ENCODE peak calls at places on chromosomes 13 and 19, in five cellular contexts. B is brain microvascular endothelial cell, U is heart right ventricle, S is endodermal cell, R is esophagus squamous epithelium. J is an unnamed sample.

GRCh38 chr13:75376792-75377402 is 105.1 kb downstream of the TBC1D4 start:
- DNase-seq in B (no peak), U (no peak), S (no peak), R (no peak), J (no peak)

GRCh38 chr13:80084086-80084676 is 256.7 kb downstream of the SPRY2 start:
- DNase-seq in B (peak), U (no peak), S (no peak), R (no peak), J (peak)

GRCh38 chr13:75079226-75079625 is 402.7 kb downstream of the TBC1D4 start:
- DNase-seq in B (peak), U (no peak), S (no peak), R (no peak), J (no peak)

GRCh38 chr19:14425696-14426138 is 6.6 kb upstream of the DDX39A start:
- DNase-seq in B (peak), U (no peak), S (no peak), R (no peak), J (no peak)

GRCh38 chr19:4567584-4568071 is 8.1 kb upstream of the SEMA6B start:
- DNase-seq in B (peak), U (peak), S (peak), R (no peak), J (no peak)

GRCh38 chr19:21611659-21612402 is 106.4 kb downstream of the ZNF429 start:
- DNase-seq in B (no peak), U (no peak), S (no peak), R (no peak), J (no peak)

GRCh38 chr13:50685491-50685890 is 158.0 kb downstream of the DLEU7 start:
- DNase-seq in B (peak), U (peak), S (no peak), R (no peak), J (no peak)

GRCh38 chr13:89066868-89067466 is 1395.8 kb downstream of the SLITRK5 start:
- DNase-seq in B (no peak), U (no peak), S (peak), R (no peak), J (no peak)

GRCh38 chr13:98576215-98576945 is 527 bp downstream of the STK24 start:
- DNase-seq in B (no peak), U (peak), S (peak), R (no peak), J (no peak)

GRCh38 chr19:18790566-18791314 is at the start of gene COMP:
- DNase-seq in B (no peak), U (no peak), S (peak), R (no peak), J (no peak)

GRCh38 chr13:74289861-74290260 is 155.7 kb upstream of the KLF12 start:
- DNase-seq in B (no peak), U (no peak), S (no peak), R (no peak), J (no peak)

GRCh38 chr13:77740931-77741586 is 43.6 kb downstream of the SLAIN1 start:
- DNase-seq in B (no peak), U (no peak), S (no peak), R (no peak), J (no peak)

GRCh38 chr19:2048959-2049740 is 1.9 kb downstream of the MKNK2 start:
- DNase-seq in B (no peak), U (no peak), S (no peak), R (no peak), J (no peak)

GRCh38 chr13:113735194-113735593 is 23.8 kb upstream of the TMEM255B start:
- DNase-seq in B (no peak), U (no peak), S (no peak), R (no peak), J (no peak)

GRCh38 chr13:39037410-39037879 is 444 bp downstream of the PROSER1 start:
- DNase-seq in B (no peak), U (no peak), S (no peak), R (no peak), J (no peak)

GRCh38 chr19:41116261-41116660 is 2.0 kb downstream of the CYP2F1 start:
- DNase-seq in B (no peak), U (no peak), S (no peak), R (no peak), J (no peak)

GRCh38 chr13:40442826-40443225 is 223.6 kb downstream of the FOXO1 start:
- DNase-seq in B (peak), U (no peak), S (no peak), R (no peak), J (no peak)

GRCh38 chr13:30963794-30964193 is 31.3 kb downstream of the TEX26 start:
- DNase-seq in B (peak), U (no peak), S (no peak), R (no peak), J (no peak)

GRCh38 chr13:49373699-49374098 is 70.2 kb downstream of the CAB39L start:
- DNase-seq in B (peak), U (no peak), S (no peak), R (no peak), J (no peak)

GRCh38 chr13:109400625-109401257 is 385.6 kb downstream of the IRS2 start:
- DNase-seq in B (no peak), U (no peak), S (no peak), R (no peak), J (no peak)

GRCh38 chr13:107743983-107744382 is 471.4 kb downstream of the LIG4 start:
- DNase-seq in B (no peak), U (no peak), S (no peak), R (no peak), J (peak)

GRCh38 chr13:99083976-99084375 is 106.1 kb upstream of the DOCK9 start:
- DNase-seq in B (no peak), U (no peak), S (no peak), R (no peak), J (no peak)

GRCh38 chr13:110024646-110024980 is 238.2 kb upstream of the IRS2 start:
- DNase-seq in B (no peak), U (no peak), S (no peak), R (no peak), J (no peak)

GRCh38 chr19:18639706-18640105 is 2.9 kb downstream of the KLHL26 start:
- DNase-seq in B (no peak), U (no peak), S (no peak), R (no peak), J (no peak)

DNA sequence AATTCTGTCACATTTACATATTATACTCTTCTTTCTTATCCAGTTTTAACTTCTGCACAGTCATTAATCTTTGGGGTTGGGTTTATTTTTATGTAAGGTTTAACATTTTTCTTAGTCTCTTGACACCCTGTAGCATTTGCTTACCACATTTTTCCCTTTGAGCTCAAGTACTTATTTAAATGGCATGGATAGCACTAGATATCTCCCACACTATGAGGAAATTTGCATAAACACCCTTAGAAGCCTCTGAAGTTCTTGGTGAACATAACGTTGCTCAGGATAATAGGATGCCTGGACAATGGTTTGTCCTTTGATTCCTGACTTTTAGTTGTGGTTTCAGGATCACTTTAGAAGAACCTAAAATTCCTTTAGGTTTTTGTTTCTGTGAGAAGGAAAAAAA is 338.9 kb downstream of the PCDH17 start:
- DNase-seq in B (no peak), U (no peak), S (no peak), R (no peak), J (no peak)
- TF ChIP-seq CTCF in B (no peak), U (no peak), S (no peak), R (no peak), J (no peak)

DNA sequence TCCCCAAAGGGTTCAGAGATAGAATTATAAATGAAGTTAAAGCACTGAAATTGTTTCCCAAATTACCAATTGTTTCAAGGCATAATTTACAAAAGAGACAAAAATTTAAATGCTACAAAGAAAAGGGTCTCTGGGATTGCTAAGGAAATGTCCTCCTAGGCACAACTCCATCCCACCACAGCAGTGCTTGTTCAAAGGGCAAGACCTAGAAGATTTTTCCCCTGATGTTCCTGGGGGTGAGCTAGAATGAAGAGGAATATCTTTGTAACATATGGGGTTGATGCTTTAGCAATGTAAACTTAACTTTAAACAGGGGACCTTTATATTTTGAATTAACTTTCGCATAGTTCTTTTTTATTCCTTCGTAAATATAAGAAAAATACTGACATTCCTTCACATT is 1.6 kb downstream of the LCP1 start:
- DNase-seq in B (no peak), U (no peak), S (no peak), R (no peak), J (no peak)
- H3K4me3 ChIP-seq in B (no peak), U (no peak), S (no peak), R (no peak), J (no peak)

GRCh38 chr19:16306728-16307402 is 17.8 kb upstream of the KLF2 start:
- DNase-seq in B (no peak), U (no peak), S (no peak), R (no peak), J (no peak)

GRCh38 chr19:16303755-16304154 is 20.9 kb upstream of the KLF2 start:
- DNase-seq in B (no peak), U (no peak), S (no peak), R (no peak), J (no peak)

GRCh38 chr19:16297575-16298178 is 26.9 kb upstream of the KLF2 start:
- DNase-seq in B (no peak), U (no peak), S (no peak), R (no peak), J (no peak)

GRCh38 chr19:16298334-16298733 is 26.3 kb upstream of the KLF2 start:
- DNase-seq in B (no peak), U (no peak), S (no peak), R (no peak), J (no peak)

GRCh38 chr19:16301999-16302694 is 22.5 kb upstream of the KLF2 start:
- DNase-seq in B (no peak), U (no peak), S (no peak), R (no peak), J (no peak)
- TF ChIP-seq CTCF in B (no peak), U (no peak), S (no peak), R (no peak), J (no peak)

GRCh38 chr13:59861676-59862075 is 302.1 kb downstream of the DIAPH3 start:
- DNase-seq in B (no peak), U (no peak), S (no peak), R (no peak), J (no peak)
- H3K4me3 ChIP-seq in B (no peak), U (no peak), S (no peak), R (no peak), J (no peak)

DNA sequence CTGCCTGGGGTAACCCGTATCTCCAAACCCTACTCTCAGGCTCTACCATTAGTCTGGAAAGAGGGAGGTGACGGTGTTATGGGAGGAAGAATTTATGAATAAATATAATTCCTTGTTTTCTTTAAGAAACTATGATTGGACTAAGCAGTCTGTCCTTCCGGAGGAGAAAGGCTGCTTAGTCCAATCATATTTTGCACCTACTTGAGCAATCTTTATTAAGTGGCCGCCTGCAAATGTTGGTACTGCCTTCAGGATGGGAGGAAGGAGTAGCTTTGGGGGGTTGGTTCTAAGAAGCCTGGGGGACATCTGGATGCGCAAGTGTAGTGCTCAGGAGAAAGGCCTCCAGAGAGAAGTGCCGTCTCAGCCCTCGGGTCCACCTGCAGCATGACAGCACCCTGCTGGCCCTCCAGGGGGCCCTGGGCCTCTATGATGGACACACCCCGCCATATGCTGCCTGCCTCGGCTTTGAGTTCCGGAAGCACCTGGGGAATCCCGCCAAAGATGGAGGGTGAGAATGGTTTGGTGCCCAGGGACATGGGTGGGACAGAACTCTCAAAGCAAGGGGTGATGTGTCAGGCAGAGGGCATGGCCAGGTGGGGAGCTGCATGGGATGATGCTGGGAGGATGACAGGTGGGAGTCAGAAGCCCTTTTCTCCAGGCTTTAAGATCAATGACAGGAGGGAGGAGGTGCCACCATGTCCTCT is 4.0 kb downstream of the ACP4 start:
- DNase-seq in B (no peak), U (no peak), S (no peak), R (no peak), J (no peak)
- TF ChIP-seq CTCF in B (peak), U (no peak), S (no peak), R (no peak), J (no peak)

GRCh38 chr19:35935911-35936737 is at the start of gene LRFN3:
- DNase-seq in B (peak), U (peak), S (peak), R (no peak), J (no peak)

GRCh38 chr19:35938282-35939224 is 2.4 kb downstream of the LRFN3 start:
- DNase-seq in B (no peak), U (no peak), S (no peak), R (no peak), J (no peak)

GRCh38 chr19:35939307-35940077 is 3.3 kb downstream of the LRFN3 start:
- DNase-seq in B (no peak), U (no peak), S (no peak), R (no peak), J (no peak)

GRCh38 chr19:35937345-35938281 is 1.4 kb downstream of the LRFN3 start:
- DNase-seq in B (no peak), U (no peak), S (peak), R (no peak), J (no peak)

GRCh38 chr19:35936738-35937268 is 629 bp downstream of the LRFN3 start:
- DNase-seq in B (no peak), U (no peak), S (no peak), R (no peak), J (no peak)
- H3K4me3 ChIP-seq in B (peak), U (peak), S (peak), R (peak), J (peak)

GRCh38 chr13:72959643-72960042 is 99.2 kb upstream of the KLF5 start:
- DNase-seq in B (no peak), U (no peak), S (no peak), R (no peak), J (no peak)

GRCh38 chr13:72960541-72960940 is 98.3 kb upstream of the KLF5 start:
- DNase-seq in B (no peak), U (no peak), S (no peak), R (no peak), J (no peak)

GRCh38 chr13:72960114-72960513 is 98.7 kb upstream of the KLF5 start:
- DNase-seq in B (no peak), U (no peak), S (no peak), R (no peak), J (no peak)

GRCh38 chr13:72963762-72964161 is 95.0 kb upstream of the KLF5 start:
- DNase-seq in B (no peak), U (no peak), S (no peak), R (no peak), J (no peak)
- TF ChIP-seq CTCF in B (no peak), U (no peak), S (no peak), R (no peak), J (no peak)

GRCh38 chr19:11924886-11925583 is at the start of gene ZNF700:
- DNase-seq in B (peak), U (peak), S (peak), R (peak), J (peak)

GRCh38 chr19:11931051-11931450 is 6.1 kb downstream of the ZNF700 start:
- DNase-seq in B (peak), U (no peak), S (no peak), R (no peak), J (no peak)

GRCh38 chr19:11921852-11922495 is 2.9 kb upstream of the ZNF700 start:
- DNase-seq in B (no peak), U (no peak), S (no peak), R (no peak), J (no peak)

GRCh38 chr19:11931513-11931912 is 6.6 kb downstream of the ZNF700 start:
- DNase-seq in B (no peak), U (no peak), S (no peak), R (no peak), J (no peak)

DNA sequence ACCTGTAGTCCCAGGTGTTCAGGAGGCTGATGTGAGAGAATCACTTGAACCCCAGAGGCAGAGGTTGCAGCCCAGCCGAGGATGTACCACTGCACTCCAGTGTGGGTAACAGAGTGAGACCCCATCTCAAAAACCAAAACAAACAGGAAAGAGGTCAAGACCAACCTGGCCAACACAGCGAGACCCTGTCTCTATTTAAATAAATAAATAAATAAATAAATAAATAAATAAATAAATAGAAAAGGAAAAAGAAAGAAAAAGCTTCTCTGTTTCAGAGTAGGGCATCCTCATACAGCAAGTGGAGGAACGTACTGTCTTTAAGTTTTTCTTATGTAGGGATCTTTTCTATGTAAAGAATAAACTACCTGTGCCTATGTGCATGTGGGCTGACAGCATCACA is 2.3 kb downstream of the ZNF700 start:
- DNase-seq in B (no peak), U (no peak), S (no peak), R (no peak), J (no peak)
- H3K4me3 ChIP-seq in B (no peak), U (no peak), S (no peak), R (no peak), J (no peak)